ENCODE peak calls at places on chromosome 1, in seven cellular contexts. P is GM12878, D is cardiac fibroblast, S is stomach, H is AG10803, R is astrocyte of the spinal cord, T is brain microvascular endothelial cell. G is an unnamed sample.

GRCh38 chr1:244173765-244174164 is 122.7 kb downstream of the ZBTB18 start:
- DNase-seq in S (no peak), T (no peak), R (no peak), P (no peak), H (no peak), D (no peak), G (no peak)

GRCh38 chr1:33219886-33220661 is 36.2 kb upstream of the ZNF362 start:
- DNase-seq in H (no peak), R (peak), T (no peak), S (no peak), D (no peak), P (no peak), G (peak)

GRCh38 chr1:117657031-117657430 is 51.2 kb downstream of the TENT5C start:
- DNase-seq in S (no peak), D (peak), P (no peak), T (peak), H (peak), R (peak), G (peak)

GRCh38 chr1:236893626-236894545 is 98.8 kb downstream of the MTR start:
- DNase-seq in D (peak), H (peak), P (no peak), S (no peak), T (no peak), R (no peak), G (peak)

GRCh38 chr1:161019767-161020572 is 982 bp downstream of the F11R start:
- DNase-seq in D (peak), H (no peak), T (no peak), R (no peak), P (no peak), S (no peak), G (no peak)

GRCh38 chr1:12085643-12086260 is 22.6 kb downstream of the TNFRSF8 start:
- DNase-seq in D (no peak), R (no peak), S (no peak), H (no peak), P (no peak), T (no peak), G (no peak)

GRCh38 chr1:3170566-3171453 is 101.8 kb downstream of the PRDM16 start:
- DNase-seq in S (peak), H (peak), T (peak), R (peak), D (peak), P (no peak), G (peak)

GRCh38 chr1:54668567-54668966 is 27.0 kb downstream of the MROH7 start:
- DNase-seq in R (no peak), D (no peak), P (no peak), S (no peak), T (no peak), H (no peak), G (no peak)

GRCh38 chr1:209076688-209077087 is 506.8 kb upstream of the CAMK1G start:
- DNase-seq in T (no peak), P (no peak), H (peak), D (peak), R (no peak), S (no peak), G (no peak)

GRCh38 chr1:6624712-6625578 is at the start of gene THAP3:
- DNase-seq in R (peak), T (peak), H (peak), D (peak), S (peak), P (peak), G (peak)

GRCh38 chr1:180580237-180580636 is 21.5 kb downstream of the OVAAL start:
- DNase-seq in P (no peak), R (no peak), T (peak), S (peak), H (peak), D (peak), G (peak)

GRCh38 chr1:217190359-217190758 is 440.5 kb downstream of the GPATCH2 start:
- DNase-seq in D (no peak), H (no peak), S (no peak), P (no peak), R (no peak), T (no peak), G (no peak)

GRCh38 chr1:43949663-43950062 is 2.9 kb downstream of the IPO13 start:
- DNase-seq in H (no peak), T (no peak), P (no peak), D (no peak), S (no peak), R (no peak), G (peak)

GRCh38 chr1:102239247-102239646 is 242.5 kb upstream of the OLFM3 start:
- DNase-seq in D (no peak), H (no peak), P (no peak), T (no peak), R (no peak), S (no peak), G (no peak)

GRCh38 chr1:181612100-181612499 is 128.8 kb downstream of the CACNA1E start:
- DNase-seq in P (no peak), H (no peak), D (no peak), S (no peak), R (no peak), T (no peak), G (no peak)

GRCh38 chr1:156705918-156706646 is 699 bp upstream of the CRABP2 start:
- DNase-seq in R (peak), S (peak), T (no peak), H (peak), P (no peak), D (peak), G (peak)

GRCh38 chr1:107443027-107443426 is 302.2 kb downstream of the NTNG1 start:
- DNase-seq in D (no peak), P (no peak), S (no peak), H (no peak), R (no peak), T (no peak), G (no peak)

GRCh38 chr1:14841951-14842350 is 243.5 kb downstream of the KAZN start:
- DNase-seq in R (no peak), P (no peak), D (no peak), S (no peak), T (no peak), H (no peak), G (no peak)
- H3K4me3 ChIP-seq in R (no peak), P (no peak), D (no peak), S (no peak), T (no peak), H (no peak), G (no peak)

GRCh38 chr1:87501738-87502137 is 173.1 kb downstream of the LMO4 start:
- DNase-seq in R (no peak), D (peak), S (no peak), T (no peak), P (no peak), H (no peak), G (no peak)
- TF ChIP-seq CTCF in R (peak), D (no peak), S (no peak), T (peak), P (no peak), H (peak), G (peak)

DNA sequence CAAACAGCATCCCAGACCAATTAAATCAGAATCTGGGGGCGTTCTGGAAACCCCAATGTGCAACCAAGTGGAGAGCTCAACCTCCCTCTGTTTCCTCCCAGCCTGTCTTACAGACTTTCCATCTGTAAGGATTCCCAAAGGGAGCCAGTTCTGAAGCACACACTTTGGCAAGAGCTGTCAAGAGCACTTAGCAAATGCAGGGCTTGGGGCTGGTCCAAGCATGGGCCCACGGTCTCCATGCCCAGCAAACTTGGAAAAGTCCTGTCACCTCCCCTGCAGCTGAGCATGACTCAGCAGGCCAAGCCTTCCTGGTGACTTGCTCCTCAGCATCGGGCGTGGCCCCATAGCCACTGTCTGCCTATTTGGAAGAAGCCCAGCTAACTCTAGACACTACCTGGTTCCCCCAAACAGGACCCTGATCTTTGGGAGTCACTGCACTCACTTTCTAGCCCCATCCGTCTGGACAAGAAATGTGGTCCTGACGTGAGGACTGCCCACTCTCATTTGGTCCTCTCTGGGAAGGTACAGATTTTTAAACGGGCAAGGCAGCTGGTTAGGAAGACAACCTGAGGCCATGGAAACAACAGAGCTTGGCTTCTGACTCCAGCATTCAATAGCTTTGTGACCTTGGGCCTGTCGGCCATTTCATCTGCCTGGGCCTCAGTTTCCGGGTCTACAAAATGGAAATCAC is 16.9 kb downstream of the SLC2A1 start:
- DNase-seq in S (peak), T (peak), R (peak), D (peak), H (peak), P (no peak), G (peak)
- H3K4me3 ChIP-seq in S (no peak), T (no peak), R (no peak), D (no peak), H (no peak), P (no peak), G (no peak)

DNA sequence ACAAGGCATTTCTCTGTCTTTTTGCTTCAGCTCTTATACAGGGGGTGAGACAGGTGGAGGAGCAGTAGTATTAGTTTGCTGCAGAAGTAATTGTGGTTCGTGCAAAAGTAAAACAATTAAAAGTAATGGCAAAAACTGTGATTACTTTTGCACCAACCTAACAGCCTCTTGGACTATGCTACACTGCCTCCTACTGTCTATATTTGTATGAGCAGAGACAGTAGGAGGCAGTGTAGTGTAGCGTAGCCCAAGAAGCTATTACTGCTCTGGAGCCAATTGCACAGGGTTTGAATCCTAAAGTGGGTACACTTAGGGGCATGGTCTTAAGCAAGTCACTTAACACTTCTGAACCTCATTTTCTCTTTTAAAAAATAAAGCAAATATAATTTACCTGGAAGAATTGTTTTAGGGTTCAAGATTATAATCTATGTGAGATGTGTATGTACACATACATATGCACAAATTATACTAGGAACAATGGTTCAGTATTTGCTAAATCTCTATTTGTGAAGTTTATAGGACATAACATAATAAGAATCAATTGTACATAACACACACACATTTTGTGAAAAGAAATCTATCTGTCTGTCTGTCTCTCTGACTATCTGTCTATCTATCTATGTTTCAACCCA is 103.8 kb downstream of the BRINP3 start:
- DNase-seq in H (no peak), P (no peak), S (no peak), R (peak), T (no peak), D (peak), G (peak)
- TF ChIP-seq CTCF in H (no peak), P (peak), S (no peak), R (peak), T (peak), D (peak), G (peak)